ENCODE peak calls at places on chromosomes 3 and 15, in seven cellular contexts. F, Q, G, C, E, R and X are unnamed samples.

GRCh38 chr3:171860830-171861535 is 17.8 kb downstream of the TMEM212 start:
- DNase-seq in F (no peak), Q (no peak), G (no peak), C (peak), E (no peak), R (peak), X (no peak)

GRCh38 chr15:64875641-64876223 is 34.0 kb downstream of the PLEKHO2 start:
- DNase-seq in F (no peak), Q (no peak), G (no peak), C (no peak), E (no peak), R (no peak), X (no peak)

GRCh38 chr3:8519156-8519555 is 17.5 kb downstream of the LMCD1 start:
- DNase-seq in F (no peak), Q (no peak), G (no peak), C (peak), E (no peak), R (no peak), X (no peak)

GRCh38 chr3:100289339-100289738 is 28.5 kb downstream of the TBC1D23 start:
- DNase-seq in F (no peak), Q (no peak), G (no peak), C (no peak), E (no peak), R (no peak), X (no peak)

GRCh38 chr15:52382647-52383046 is 87.0 kb upstream of the MYO5C start:
- DNase-seq in F (no peak), Q (no peak), G (no peak), C (no peak), E (no peak), R (no peak), X (no peak)

GRCh38 chr3:41251593-41251992 is 52.3 kb downstream of the CTNNB1 start:
- DNase-seq in F (no peak), Q (no peak), G (no peak), C (no peak), E (no peak), R (no peak), X (no peak)

GRCh38 chr3:196962108-196962929 is 6.3 kb downstream of the PIGZ start:
- DNase-seq in F (no peak), Q (no peak), G (no peak), C (no peak), E (no peak), R (no peak), X (no peak)

GRCh38 chr3:31733234-31733667 is 200.5 kb downstream of the STT3B start:
- DNase-seq in F (no peak), Q (no peak), G (no peak), C (no peak), E (peak), R (peak), X (no peak)

GRCh38 chr15:69131362-69132215 is 28.8 kb upstream of the GLCE start:
- DNase-seq in F (no peak), Q (no peak), G (no peak), C (no peak), E (no peak), R (no peak), X (peak)

GRCh38 chr3:18758047-18758704 is 333.0 kb upstream of the SATB1 start:
- DNase-seq in F (peak), Q (no peak), G (no peak), C (peak), E (peak), R (peak), X (no peak)